ENCODE peak calls at places on chromosomes 7 and 10, in four cellular contexts. One of them, this sample, is unnamed. For H3K9me3, the result is how much of the 10 kb centered on the place peaks cover.

GRCh38 chr10:104069610-104070009 is 16.1 kb downstream of the COL17A1 start:
- DNase-seq in heart left ventricle: no peak
- DNase-seq in transverse colon: peak
- DNase-seq in HepG2: no peak
- DNase-seq in this sample: no peak

GRCh38 chr7:150781016-150781415 is 19.1 kb downstream of the TMEM176B start:
- DNase-seq in HepG2: no peak
- DNase-seq in heart left ventricle: no peak
- DNase-seq in transverse colon: no peak
- DNase-seq in this sample: no peak

GRCh38 chr10:131787961-131788360 is 112.8 kb upstream of the PPP2R2D start:
- DNase-seq in heart left ventricle: no peak
- DNase-seq in HepG2: no peak
- DNase-seq in transverse colon: no peak
- DNase-seq in this sample: no peak

GRCh38 chr7:127731431-127732080 is 79.6 kb downstream of the SND1 start:
- DNase-seq in HepG2: no peak
- DNase-seq in transverse colon: no peak
- DNase-seq in heart left ventricle: no peak
- DNase-seq in this sample: no peak

GRCh38 chr7:150382123-150382843 is 3.2 kb downstream of the ZNF775 start:
- DNase-seq in transverse colon: peak
- DNase-seq in heart left ventricle: no peak
- DNase-seq in HepG2: no peak
- DNase-seq in this sample: no peak

GRCh38 chr10:57786331-57786730 is 481.4 kb downstream of the IPMK start:
- DNase-seq in HepG2: no peak
- DNase-seq in transverse colon: no peak
- DNase-seq in heart left ventricle: no peak
- DNase-seq in this sample: no peak

GRCh38 chr7:1113548-1113885 is 25.6 kb downstream of the GPER1 start:
- DNase-seq in HepG2: no peak
- DNase-seq in transverse colon: no peak
- DNase-seq in heart left ventricle: peak
- DNase-seq in this sample: no peak

GRCh38 chr7:43655584-43655983 is 72.7 kb downstream of the STK17A start:
- DNase-seq in heart left ventricle: no peak
- DNase-seq in transverse colon: no peak
- DNase-seq in HepG2: no peak
- DNase-seq in this sample: no peak

GRCh38 chr10:71299071-71299759 is 19.8 kb upstream of the SLC29A3 start:
- DNase-seq in HepG2: no peak
- DNase-seq in heart left ventricle: no peak
- DNase-seq in transverse colon: no peak
- DNase-seq in this sample: no peak

GRCh38 chr7:36084485-36085091 is 68.5 kb upstream of the EEPD1 start:
- DNase-seq in heart left ventricle: peak
- DNase-seq in HepG2: peak
- DNase-seq in transverse colon: peak
- DNase-seq in this sample: peak

GRCh38 chr7:2409745-2410414 is 6.5 kb downstream of the CHST12 start:
- DNase-seq in heart left ventricle: no peak
- DNase-seq in HepG2: no peak
- DNase-seq in transverse colon: no peak
- DNase-seq in this sample: no peak

GRCh38 chr7:92448185-92448747 is 984 bp downstream of the GATAD1 start:
- DNase-seq in heart left ventricle: peak
- DNase-seq in transverse colon: peak
- DNase-seq in HepG2: peak
- DNase-seq in this sample: peak

GRCh38 chr10:44022203-44022602 is 362.7 kb downstream of the CXCL12 start:
- DNase-seq in HepG2: no peak
- DNase-seq in heart left ventricle: no peak
- DNase-seq in transverse colon: no peak
- DNase-seq in this sample: no peak

GRCh38 chr7:90111-91063 is 102.0 kb upstream of the FAM20C start:
- DNase-seq in transverse colon: no peak
- DNase-seq in HepG2: no peak
- DNase-seq in heart left ventricle: no peak
- DNase-seq in this sample: no peak

GRCh38 chr10:81963606-81964005 is 88.6 kb downstream of the NRG3 start:
- DNase-seq in heart left ventricle: no peak
- DNase-seq in HepG2: no peak
- DNase-seq in transverse colon: no peak
- DNase-seq in this sample: no peak

GRCh38 chr7:92331508-92331907 is 85.7 kb downstream of the ANKIB1 start:
- DNase-seq in heart left ventricle: no peak
- DNase-seq in HepG2: no peak
- DNase-seq in transverse colon: no peak
- DNase-seq in this sample: no peak

GRCh38 chr7:1028775-1029636 is 15.3 kb upstream of the GPR146 start:
- DNase-seq in HepG2: peak
- DNase-seq in transverse colon: peak
- DNase-seq in heart left ventricle: peak
- DNase-seq in this sample: peak

GRCh38 chr10:12644380-12645144 is 295.2 kb downstream of the CAMK1D start:
- DNase-seq in transverse colon: no peak
- DNase-seq in heart left ventricle: no peak
- DNase-seq in HepG2: no peak
- DNase-seq in this sample: no peak

GRCh38 chr10:12649017-12649586 is 299.8 kb downstream of the CAMK1D start:
- DNase-seq in transverse colon: no peak
- DNase-seq in heart left ventricle: no peak
- DNase-seq in HepG2: no peak
- DNase-seq in this sample: no peak

GRCh38 chr10:12655940-12656339 is 306.6 kb downstream of the CAMK1D start:
- DNase-seq in heart left ventricle: no peak
- DNase-seq in HepG2: no peak
- DNase-seq in transverse colon: no peak
- DNase-seq in this sample: no peak

GRCh38 chr10:12645449-12645848 is 296.1 kb downstream of the CAMK1D start:
- DNase-seq in heart left ventricle: no peak
- DNase-seq in HepG2: no peak
- DNase-seq in transverse colon: no peak
- DNase-seq in this sample: no peak

DNA sequence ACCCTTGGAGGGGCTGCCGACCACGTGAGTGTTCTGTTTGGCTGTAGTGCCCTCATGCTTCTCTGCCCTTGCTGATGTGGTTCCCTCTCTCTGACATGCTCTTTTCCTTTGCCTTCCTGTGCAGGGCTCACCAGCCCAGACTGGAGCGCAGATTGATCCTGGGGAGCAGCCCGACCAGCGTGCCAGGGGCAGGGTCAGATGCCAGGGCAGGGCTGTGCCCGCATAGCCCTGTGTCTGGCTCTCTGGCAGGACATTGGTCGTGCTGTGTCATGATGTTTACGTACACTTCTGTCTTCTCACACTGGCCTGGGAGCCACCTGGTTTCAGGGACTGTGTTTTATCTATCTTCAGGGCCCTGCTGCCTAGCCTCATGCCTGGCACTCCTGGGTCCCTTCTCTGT is 300.8 kb downstream of the CAMK1D start:
- DNase-seq in transverse colon: no peak
- DNase-seq in HepG2: no peak
- DNase-seq in heart left ventricle: no peak
- DNase-seq in this sample: no peak
- TF ChIP-seq POLR2A in transverse colon: no peak
- TF ChIP-seq POLR2A in HepG2: no peak
- TF ChIP-seq POLR2A in heart left ventricle: no peak
- TF ChIP-seq POLR2A in this sample: no peak

GRCh38 chr7:57414415-57414814 is 35.6 kb upstream of the ZNF716 start:
- DNase-seq in heart left ventricle: no peak
- DNase-seq in transverse colon: no peak
- DNase-seq in HepG2: no peak
- DNase-seq in this sample: no peak

GRCh38 chr7:57415326-57415725 is 34.7 kb upstream of the ZNF716 start:
- DNase-seq in transverse colon: no peak
- DNase-seq in heart left ventricle: no peak
- DNase-seq in HepG2: no peak
- DNase-seq in this sample: no peak

GRCh38 chr7:57412618-57413017 is 37.4 kb upstream of the ZNF716 start:
- DNase-seq in HepG2: no peak
- DNase-seq in transverse colon: no peak
- DNase-seq in heart left ventricle: no peak
- DNase-seq in this sample: no peak

GRCh38 chr7:57414852-57415251 is 35.1 kb upstream of the ZNF716 start:
- DNase-seq in transverse colon: no peak
- DNase-seq in heart left ventricle: no peak
- DNase-seq in HepG2: no peak
- DNase-seq in this sample: no peak

DNA sequence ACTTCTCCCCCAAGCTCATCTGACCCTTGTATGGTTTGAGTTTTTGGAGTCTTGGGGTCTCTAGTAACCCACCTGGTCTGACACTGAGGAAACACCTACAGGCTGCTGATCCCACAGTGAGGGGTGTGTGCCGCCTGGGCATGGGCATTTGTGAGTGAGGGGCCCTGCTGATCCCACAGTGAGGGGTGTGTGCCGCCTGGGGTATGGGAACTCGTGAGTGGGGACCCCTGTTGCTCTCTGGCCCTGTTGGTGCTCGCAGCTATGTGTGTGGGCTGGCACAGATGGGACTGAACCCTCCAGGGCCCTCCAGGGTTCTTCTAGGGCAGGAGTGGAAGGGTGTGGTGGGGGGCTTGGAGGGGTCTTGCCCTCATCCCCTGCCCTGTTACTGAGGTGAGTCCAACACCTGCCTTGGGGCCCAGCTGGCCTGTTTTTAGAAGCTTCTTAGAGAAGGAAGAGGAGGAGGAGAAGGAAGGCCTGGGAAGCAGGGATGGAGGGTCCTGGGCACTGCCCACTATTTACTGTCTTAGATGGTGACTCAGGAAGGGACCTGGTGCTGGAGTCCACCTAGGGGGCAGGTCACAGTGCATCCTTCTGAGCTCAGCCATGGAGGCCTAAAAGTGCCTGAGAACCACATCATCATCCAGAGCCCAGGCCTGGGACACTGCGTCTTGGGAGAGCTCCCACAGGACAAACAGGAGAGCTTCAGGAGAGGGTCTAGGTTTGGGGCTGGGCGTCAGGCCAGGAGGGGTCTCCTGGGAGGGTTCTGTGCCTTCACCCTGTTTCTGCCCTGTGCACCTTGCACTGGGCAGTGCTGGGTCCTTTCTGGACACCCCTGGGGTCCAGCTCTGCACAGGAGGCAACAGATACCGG is 36.2 kb upstream of the ZNF716 start:
- DNase-seq in heart left ventricle: no peak
- DNase-seq in HepG2: no peak
- DNase-seq in transverse colon: no peak
- DNase-seq in this sample: no peak
- H3K9me3 ChIP-seq in heart left ventricle: under half
- H3K9me3 ChIP-seq in HepG2: half or more
- H3K9me3 ChIP-seq in transverse colon: under half
- H3K9me3 ChIP-seq in this sample: under half

GRCh38 chr10:72981028-72981881 is 26.6 kb upstream of the PLA2G12B start:
- DNase-seq in transverse colon: no peak
- DNase-seq in HepG2: no peak
- DNase-seq in heart left ventricle: no peak
- DNase-seq in this sample: no peak

GRCh38 chr10:72979709-72980108 is 25.1 kb upstream of the PLA2G12B start:
- DNase-seq in transverse colon: no peak
- DNase-seq in HepG2: no peak
- DNase-seq in heart left ventricle: no peak
- DNase-seq in this sample: no peak

GRCh38 chr10:72976886-72977285 is 22.3 kb upstream of the PLA2G12B start:
- DNase-seq in HepG2: no peak
- DNase-seq in transverse colon: no peak
- DNase-seq in heart left ventricle: no peak
- DNase-seq in this sample: no peak

GRCh38 chr10:72980348-72980747 is 25.7 kb upstream of the PLA2G12B start:
- DNase-seq in transverse colon: no peak
- DNase-seq in HepG2: no peak
- DNase-seq in heart left ventricle: no peak
- DNase-seq in this sample: no peak

DNA sequence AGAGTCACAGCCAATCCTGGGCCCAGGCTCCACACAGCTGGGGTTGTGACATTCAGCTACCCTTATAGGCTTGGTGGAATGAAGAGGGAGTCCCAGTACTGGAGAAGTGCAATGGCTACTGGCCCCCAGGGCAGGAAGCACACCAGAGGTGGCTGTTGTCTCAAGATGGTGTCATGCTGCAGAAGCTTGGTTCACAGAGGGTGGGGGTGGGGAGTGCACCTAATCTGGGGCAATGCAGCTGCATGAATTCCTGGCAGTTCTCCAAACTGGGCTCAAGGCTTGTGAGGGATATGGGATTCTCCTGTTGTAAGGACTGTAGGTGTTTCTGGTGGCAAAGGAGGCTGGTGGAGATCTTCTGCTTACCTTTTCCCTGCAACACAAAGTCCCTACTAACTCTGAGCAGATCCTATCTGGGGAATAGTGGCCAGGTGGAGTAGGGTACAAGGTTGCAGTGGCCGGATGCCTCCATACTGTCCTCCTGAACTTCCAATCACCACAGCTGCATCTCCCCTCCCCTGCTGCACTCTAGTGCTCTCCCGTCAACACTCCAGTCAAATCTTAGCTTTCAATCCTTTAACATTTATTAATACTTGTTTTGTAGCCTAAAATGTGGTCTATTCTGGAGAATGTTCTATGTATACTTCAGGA is 27.4 kb upstream of the PLA2G12B start:
- DNase-seq in HepG2: no peak
- DNase-seq in transverse colon: no peak
- DNase-seq in heart left ventricle: no peak
- DNase-seq in this sample: no peak
- TF ChIP-seq POLR2A in HepG2: no peak
- TF ChIP-seq POLR2A in transverse colon: no peak
- TF ChIP-seq POLR2A in heart left ventricle: no peak
- TF ChIP-seq POLR2A in this sample: no peak

GRCh38 chr7:158368449-158368848 is 219.2 kb downstream of the PTPRN2 start:
- DNase-seq in HepG2: no peak
- DNase-seq in transverse colon: no peak
- DNase-seq in heart left ventricle: no peak
- DNase-seq in this sample: no peak

GRCh38 chr7:158369290-158369689 is 218.3 kb downstream of the PTPRN2 start:
- DNase-seq in transverse colon: no peak
- DNase-seq in heart left ventricle: no peak
- DNase-seq in HepG2: no peak
- DNase-seq in this sample: no peak

GRCh38 chr7:158371856-158372255 is 215.8 kb downstream of the PTPRN2 start:
- DNase-seq in heart left ventricle: no peak
- DNase-seq in transverse colon: no peak
- DNase-seq in HepG2: no peak
- DNase-seq in this sample: no peak

GRCh38 chr7:158367634-158367982 is 220.0 kb downstream of the PTPRN2 start:
- DNase-seq in transverse colon: no peak
- DNase-seq in heart left ventricle: no peak
- DNase-seq in HepG2: no peak
- DNase-seq in this sample: no peak

DNA sequence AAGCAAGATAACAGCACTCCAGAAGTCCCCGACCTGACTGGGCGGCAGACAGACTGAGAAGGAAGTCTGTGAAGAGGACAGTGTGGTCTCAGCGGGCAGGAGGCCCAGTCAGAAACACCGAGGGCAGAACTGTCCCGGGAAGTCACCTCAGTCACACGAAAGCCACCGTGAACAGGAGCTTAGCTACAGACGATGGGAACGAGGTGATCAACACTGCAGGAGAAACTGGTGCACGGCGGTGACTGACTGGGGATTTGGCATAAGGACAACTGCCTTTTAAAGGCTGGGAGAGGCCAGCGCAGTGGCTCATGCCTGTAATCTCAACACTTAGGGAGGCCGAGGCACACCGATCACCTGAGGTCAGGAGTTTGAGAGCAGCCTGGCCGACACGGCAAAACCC is 217.8 kb downstream of the PTPRN2 start:
- DNase-seq in transverse colon: no peak
- DNase-seq in heart left ventricle: no peak
- DNase-seq in HepG2: no peak
- DNase-seq in this sample: no peak
- H3K9me3 ChIP-seq in transverse colon: under half
- H3K9me3 ChIP-seq in heart left ventricle: under half
- H3K9me3 ChIP-seq in HepG2: under half
- H3K9me3 ChIP-seq in this sample: under half

This sample was measured in ovary.